ENCODE peak calls at places on chromosomes 3 and 15, in six cellular contexts. M is tibial nerve, R is HepG2, P is adrenal gland, L is body of pancreas, F is breast epithelium. Y is an unnamed sample.
A peak's percentile ranks its signal among the peaks of the same experiment; 100 is the strongest.

GRCh38 chr3:88013592-88013991 is 45.2 kb downstream of the CGGBP1 start:
- DNase-seq in M (no peak), R (no peak), P (no peak), L (no peak), F (no peak), Y (no peak)

GRCh38 chr3:71142440-71143161 is 440.9 kb downstream of the FOXP1 start:
- DNase-seq in M (no peak), R (no peak), P (no peak), L (no peak), F (no peak), Y (no peak)

GRCh38 chr3:29430558-29430971 is 149.7 kb downstream of the RBMS3 start:
- DNase-seq in M (no peak), R (no peak), P (no peak), L (no peak), F (no peak), Y (no peak)

GRCh38 chr15:101017935-101018849 is 99.0 kb downstream of the LRRK1 start:
- DNase-seq in M (no peak), R (no peak), P (no peak), L (no peak), F (no peak), Y (no peak)

GRCh38 chr3:30665539-30665938 is 59.1 kb downstream of the TGFBR2 start:
- DNase-seq in M (no peak), R (no peak), P (no peak), L (no peak), F (no peak), Y (no peak)

GRCh38 chr3:157532529-157533297 is 29.5 kb upstream of the VEPH1 start:
- DNase-seq in M (peak; percentile 55), R (peak; percentile 58), P (peak; percentile 40), L (peak; percentile 65), F (no peak), Y (no peak)

GRCh38 chr3:197562398-197563251 is 6.9 kb upstream of the BDH1 start:
- DNase-seq in M (no peak), R (no peak), P (no peak), L (no peak), F (no peak), Y (no peak)

GRCh38 chr3:78855190-78855589 is 912.6 kb downstream of the ROBO1 start:
- DNase-seq in M (no peak), R (no peak), P (no peak), L (no peak), F (no peak), Y (no peak)

GRCh38 chr3:168096210-168096795 is 579 bp upstream of the GOLIM4 start:
- DNase-seq in M (peak; percentile 78), R (peak; percentile 87), P (peak; percentile 52), L (peak; percentile 84), F (no peak), Y (peak; percentile 55)

GRCh38 chr3:55341502-55342031 is 145.5 kb downstream of the WNT5A start:
- DNase-seq in M (no peak), R (no peak), P (no peak), L (no peak), F (no peak), Y (no peak)

GRCh38 chr15:69661446-69661845 is 208.8 kb downstream of the RPLP1 start:
- DNase-seq in M (no peak), R (no peak), P (no peak), L (no peak), F (no peak), Y (no peak)

GRCh38 chr3:135565481-135565880 is 400.0 kb upstream of the PPP2R3A start:
- DNase-seq in M (no peak), R (no peak), P (no peak), L (no peak), F (no peak), Y (no peak)

GRCh38 chr3:159637895-159638542 is 350.6 kb upstream of the IL12A start:
- DNase-seq in M (no peak), R (no peak), P (no peak), L (no peak), F (no peak), Y (no peak)

GRCh38 chr3:128499724-128500275 is 6.8 kb upstream of the GATA2 start:
- DNase-seq in M (no peak), R (no peak), P (peak; percentile 4), L (no peak), F (no peak), Y (no peak)

GRCh38 chr15:52790941-52791751 is 1.0 kb upstream of the ONECUT1 start:
- DNase-seq in M (no peak), R (no peak), P (no peak), L (peak; percentile 49), F (no peak), Y (no peak)

GRCh38 chr15:57297163-57297593 is 79.1 kb upstream of the CGNL1 start:
- DNase-seq in M (no peak), R (no peak), P (no peak), L (no peak), F (no peak), Y (no peak)

GRCh38 chr3:182473191-182473710 is 320.1 kb upstream of the ATP11B start:
- DNase-seq in M (no peak), R (no peak), P (no peak), L (no peak), F (no peak), Y (no peak)

GRCh38 chr3:64792458-64792857 is 104.7 kb upstream of the ADAMTS9 start:
- DNase-seq in M (no peak), R (no peak), P (no peak), L (no peak), F (no peak), Y (no peak)

GRCh38 chr3:64799606-64800005 is 111.8 kb upstream of the ADAMTS9 start:
- DNase-seq in M (no peak), R (no peak), P (no peak), L (no peak), F (no peak), Y (no peak)

GRCh38 chr3:64798316-64798715 is 110.5 kb upstream of the ADAMTS9 start:
- DNase-seq in M (no peak), R (no peak), P (no peak), L (no peak), F (peak; percentile 84), Y (no peak)

GRCh38 chr3:64797000-64797399 is 109.2 kb upstream of the ADAMTS9 start:
- DNase-seq in M (no peak), R (no peak), P (no peak), L (no peak), F (no peak), Y (no peak)

DNA sequence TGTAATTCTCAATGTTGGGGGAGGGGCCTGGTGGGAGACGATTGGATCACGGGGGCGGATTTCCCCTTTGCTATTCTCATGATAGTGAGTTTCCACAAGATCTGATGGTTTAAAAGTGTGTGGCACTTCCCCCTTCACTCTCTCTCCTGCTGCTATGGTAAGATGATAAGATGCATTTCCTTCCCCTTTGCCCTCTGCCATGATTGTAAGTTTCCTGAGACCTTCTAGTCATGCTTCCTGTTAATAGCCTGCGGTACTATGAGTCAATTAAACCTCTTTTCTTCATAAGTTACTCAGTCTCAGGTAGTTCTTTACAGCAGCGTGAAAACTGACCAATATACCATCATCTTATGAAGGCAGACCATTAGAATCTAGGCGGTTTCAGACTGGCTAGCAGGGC is 108.8 kb upstream of the ADAMTS9 start:
- DNase-seq in M (no peak), R (no peak), P (no peak), L (no peak), F (no peak), Y (no peak)
- TF ChIP-seq POLR2A in M (no peak), R (no peak), P (no peak), L (no peak), F (no peak), Y (no peak)

DNA sequence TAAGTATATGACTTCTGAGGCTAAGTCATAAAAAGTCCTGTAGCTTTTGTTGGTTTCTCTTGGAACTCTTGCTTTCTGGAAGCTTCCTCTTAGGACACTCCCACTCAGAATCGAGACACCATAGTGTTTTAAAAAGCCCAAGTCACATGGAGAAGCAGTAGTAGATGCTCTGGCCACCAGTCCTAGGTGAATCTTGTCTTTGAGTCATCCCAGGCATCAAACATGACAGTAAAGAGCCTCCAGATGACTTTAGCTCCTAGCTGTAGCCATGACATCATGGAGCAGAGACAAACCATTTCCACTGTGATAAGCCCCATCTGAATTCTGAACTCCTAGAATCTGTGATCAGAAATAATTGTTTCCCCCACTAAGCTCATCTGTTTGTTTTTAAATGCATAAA is 42.1 kb downstream of the ISL2 start:
- DNase-seq in M (no peak), R (no peak), P (no peak), L (no peak), F (no peak), Y (no peak)
- TF ChIP-seq POLR2A in M (no peak), R (no peak), P (no peak), L (no peak), F (no peak), Y (no peak)

GRCh38 chr15:67193223-67194009 is 61.0 kb downstream of the AAGAB start:
- DNase-seq in M (no peak), R (no peak), P (no peak), L (no peak), F (no peak), Y (no peak)

GRCh38 chr15:67196672-67197363 is 57.6 kb downstream of the AAGAB start:
- DNase-seq in M (no peak), R (no peak), P (no peak), L (no peak), F (no peak), Y (no peak)

GRCh38 chr15:67196222-67196621 is 58.2 kb downstream of the AAGAB start:
- DNase-seq in M (no peak), R (no peak), P (no peak), L (no peak), F (no peak), Y (no peak)

GRCh38 chr15:67194171-67195114 is 60.0 kb downstream of the AAGAB start:
- DNase-seq in M (no peak), R (no peak), P (no peak), L (no peak), F (no peak), Y (no peak)

DNA sequence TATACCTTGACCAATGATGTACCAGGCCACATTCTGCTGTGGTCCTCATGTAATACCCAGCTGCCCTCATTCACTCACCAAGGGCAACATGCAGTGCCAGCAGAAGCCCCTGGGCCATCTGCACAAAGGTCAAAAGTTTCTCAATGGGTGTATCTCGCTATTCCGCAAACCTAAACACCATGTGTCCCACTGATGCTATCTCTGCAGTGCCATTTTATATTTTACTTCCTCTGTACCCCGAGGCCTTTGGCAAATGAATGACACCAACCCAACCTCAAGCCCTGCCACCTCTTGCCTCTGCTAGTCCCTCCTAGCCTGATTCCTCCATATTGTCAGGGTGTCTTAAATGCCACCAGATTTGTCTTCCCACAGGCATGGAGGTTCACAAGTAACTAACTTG is 59.2 kb downstream of the AAGAB start:
- DNase-seq in M (no peak), R (no peak), P (no peak), L (no peak), F (no peak), Y (no peak)
- TF ChIP-seq POLR2A in M (no peak), R (no peak), P (no peak), L (no peak), F (no peak), Y (no peak)

DNA sequence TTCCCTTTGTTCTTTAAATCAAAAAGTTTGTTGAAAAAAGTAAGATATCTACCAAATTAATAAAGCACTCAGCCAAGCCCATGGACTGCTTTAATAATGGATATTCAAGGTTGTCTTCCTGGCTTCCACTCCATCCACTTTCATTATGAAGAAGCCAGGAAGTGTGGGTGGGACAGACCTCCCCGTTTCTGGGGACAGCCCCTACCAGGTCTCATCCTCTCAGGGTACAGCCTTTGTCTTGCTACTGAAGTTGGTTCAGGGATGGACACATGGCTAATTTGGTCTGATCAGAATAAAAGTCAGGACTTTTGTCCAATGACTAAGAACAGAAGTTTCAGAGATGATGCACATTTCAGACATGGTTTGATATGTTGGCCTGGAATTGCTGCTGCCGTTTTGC is 32.6 kb downstream of the CCNB2 start:
- DNase-seq in M (no peak), R (no peak), P (no peak), L (no peak), F (no peak), Y (no peak)
- TF ChIP-seq POLR2A in M (no peak), R (no peak), P (no peak), L (no peak), F (no peak), Y (no peak)

GRCh38 chr3:9749663-9750555 is at the start of gene OGG1:
- DNase-seq in M (peak; percentile 96), R (peak; percentile 96), P (peak; percentile 97), L (peak; percentile 99), F (peak; percentile 97), Y (peak; percentile 98)
- TF ChIP-seq POLR2A in M (peak; percentile 53), R (peak; percentile 62), P (peak; percentile 79), L (peak; percentile 84), F (no peak), Y (no peak)

Y was measured in stomach.